ENCODE peak calls at places on chromosomes 16 and 17, in ten cellular contexts. O is iPS DF 19.7; R is NCI-H1092 treated with DMSO at 0.1 percent for 48 hours; H is GM20000; S is NCI-H345; I is left colon; D is stimulated activated CD8-positive, alpha-beta memory T cell treated with anti-CD3 and anti-CD28 coated beads, Interleukin-12 subunit alpha, Interleukin-12 subunit beta, amount 100 ng/mL, for 1 hour; Y is GM19239; P is activated CD4-positive, CD25-positive, alpha-beta regulatory T cell; M is nucleus accumbens. K is an unnamed sample.

GRCh38 chr16:87945351-87946042 is 5.7 kb upstream of the BANP start:
- DNase-seq in H (no peak), O (no peak), R (peak), S (peak), D (no peak), P (no peak), Y (no peak), M (peak), I (peak), K (peak)

GRCh38 chr17:60604686-60605334 is 4.8 kb downstream of the PPM1D start:
- DNase-seq in H (no peak), Y (no peak), M (no peak), R (no peak), I (no peak), S (no peak), O (no peak), D (no peak), P (no peak), K (no peak)

GRCh38 chr17:81094744-81095607 is 60.0 kb downstream of the BAIAP2 start:
- DNase-seq in M (peak), I (peak), H (no peak), P (peak), Y (no peak), D (peak), R (peak), S (peak), O (peak), K (peak)

GRCh38 chr17:10094806-10095205 is 103.6 kb downstream of the GAS7 start:
- DNase-seq in H (no peak), D (no peak), I (no peak), Y (no peak), M (no peak), O (no peak), R (no peak), S (no peak), P (no peak), K (no peak)

GRCh38 chr16:72847187-72848044 is 200.5 kb downstream of the ZFHX3 start:
- DNase-seq in O (no peak), S (no peak), H (peak), P (no peak), Y (peak), D (no peak), I (no peak), M (no peak), R (peak), K (peak)

GRCh38 chr17:59525668-59526067 is 39.7 kb upstream of the DHX40 start:
- DNase-seq in Y (no peak), O (no peak), H (no peak), P (no peak), D (no peak), I (no peak), M (no peak), R (no peak), S (no peak), K (no peak)

GRCh38 chr17:82370471-82371332 is 863 bp upstream of the UTS2R start:
- DNase-seq in I (no peak), M (no peak), H (peak), D (no peak), P (no peak), O (no peak), Y (peak), S (no peak), R (no peak), K (no peak)

GRCh38 chr17:47225436-47225858 is 16.3 kb downstream of the MYL4 start:
- DNase-seq in P (no peak), D (no peak), M (no peak), H (no peak), Y (no peak), I (peak), S (no peak), O (no peak), R (no peak), K (peak)

GRCh38 chr17:36911007-36911406 is 26.3 kb upstream of the LHX1 start:
- DNase-seq in I (no peak), R (no peak), P (no peak), Y (no peak), H (no peak), S (no peak), O (no peak), M (no peak), D (no peak), K (no peak)